ENCODE peak calls at places on chromosome X, in five cellular contexts. B is mesenchymal stem cell, L is fibroblast of lung, A is GM23248, J is HCT116. X is an unnamed sample.

GRCh38 chrX:72020204-72020603 is 109.6 kb downstream of the NHSL2 start:
- DNase-seq in L (peak; percentile 26), A (no peak), B (no peak), J (no peak), X (no peak)

GRCh38 chrX:34624416-34624815 is 32.7 kb downstream of the TMEM47 start:
- DNase-seq in L (peak; percentile 1), A (peak; percentile 12), J (no peak), B (no peak), X (no peak)

GRCh38 chrX:71291381-71291780 is 7.9 kb downstream of the NONO start:
- DNase-seq in L (peak; percentile 70), A (no peak), B (peak; percentile 33), J (no peak), X (no peak)

GRCh38 chrX:143683486-143683885 is 37.1 kb downstream of the SPANXN2 start:
- DNase-seq in A (no peak), J (no peak), L (no peak), B (no peak), X (no peak)

GRCh38 chrX:66601522-66601921 is 37.4 kb downstream of the EDA2R start:
- DNase-seq in B (no peak), A (no peak), L (no peak), J (no peak), X (no peak)

GRCh38 chrX:119672252-119672825 is 20.6 kb downstream of the SEPTIN6 start:
- DNase-seq in L (peak; percentile 61), B (no peak), J (no peak), A (no peak), X (no peak)

GRCh38 chrX:50536955-50537354 is 66.3 kb upstream of the DGKK start:
- DNase-seq in A (no peak), B (no peak), L (no peak), J (no peak), X (no peak)

GRCh38 chrX:50198348-50198747 is 2.5 kb downstream of the AKAP4 start:
- DNase-seq in J (no peak), B (no peak), A (no peak), L (no peak), X (no peak)

GRCh38 chrX:129116651-129117050 is 406.6 kb downstream of the SMARCA1 start:
- DNase-seq in A (no peak), L (no peak), B (no peak), J (no peak), X (no peak)

GRCh38 chrX:19443886-19444530 is 71.3 kb downstream of the MAP3K15 start:
- DNase-seq in A (no peak), L (no peak), J (no peak), B (no peak), X (no peak)

DNA sequence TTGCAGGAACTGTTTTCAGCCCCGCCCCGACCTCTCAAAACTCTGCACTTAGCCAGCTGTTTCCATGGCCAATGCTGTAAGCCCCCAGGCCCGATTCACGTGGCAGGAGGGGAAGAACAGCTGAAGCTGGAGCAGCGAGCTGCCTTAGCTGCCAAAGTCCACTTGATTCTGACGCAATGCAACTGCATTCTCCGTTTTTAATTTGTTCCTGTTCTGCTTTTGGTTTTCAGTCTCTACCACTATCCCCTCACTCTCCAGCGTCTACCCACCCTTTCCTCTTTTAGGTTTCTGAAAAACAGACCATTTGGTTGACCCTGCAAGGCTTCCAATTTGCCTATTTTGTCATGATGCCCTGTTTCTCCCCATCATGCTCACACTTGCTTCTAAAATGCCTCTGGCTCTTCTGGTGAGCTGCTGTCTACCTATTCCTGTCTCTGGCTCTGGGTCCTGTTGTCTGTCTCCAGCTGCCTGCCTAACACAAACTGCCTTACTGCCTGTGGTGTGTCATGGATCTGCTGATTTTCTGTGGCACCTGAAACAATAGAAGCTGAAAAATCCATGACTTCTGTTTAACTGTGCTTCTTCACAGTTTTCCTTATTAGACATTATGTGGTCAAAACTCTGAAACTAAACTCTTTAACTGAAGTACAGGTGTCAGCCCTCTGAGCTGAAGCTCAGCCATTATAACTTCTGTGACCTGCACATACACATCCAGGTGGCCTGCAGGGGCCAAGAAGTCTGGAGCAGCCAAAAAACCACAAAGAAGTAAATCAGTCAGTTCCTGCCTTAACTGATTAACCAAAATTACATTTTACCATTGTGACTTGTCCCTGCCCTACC is 160.5 kb upstream of the AGTR2 start:
- DNase-seq in B (no peak), L (no peak), J (no peak), A (no peak), X (no peak)
- H3K27ac ChIP-seq in B (no peak overlapping the region), L (no peak overlapping the region), J (no peak overlapping the region), A (no peak overlapping the region), X (no peak overlapping the region)

GRCh38 chrX:45851434-45851991 is 650.8 kb upstream of the DIPK2B start:
- DNase-seq in J (peak; percentile 49), B (peak; percentile 22), L (no peak), A (peak; percentile 48), X (peak; percentile 52)
- H3K9ac ChIP-seq in J (peak overlapping the region; percentile 93), B (peak overlapping the region; percentile 91), L (peak overlapping the region; percentile 23), A (peak overlapping the region; percentile 66), X (peak overlapping the region; percentile 90)

GRCh38 chrX:154358011-154358410 is 16.4 kb downstream of the FLNA start:
- DNase-seq in B (no peak), J (no peak), A (no peak), L (no peak), X (no peak)

GRCh38 chrX:154358829-154359228 is 15.6 kb downstream of the FLNA start:
- DNase-seq in L (no peak), B (no peak), A (no peak), J (no peak), X (no peak)

GRCh38 chrX:154356596-154356995 is 17.8 kb downstream of the FLNA start:
- DNase-seq in J (no peak), B (no peak), A (no peak), L (no peak), X (no peak)

GRCh38 chrX:154355776-154356140 is 18.7 kb downstream of the FLNA start:
- DNase-seq in B (no peak), J (no peak), L (no peak), A (no peak), X (no peak)

GRCh38 chrX:154357205-154357604 is 17.2 kb downstream of the FLNA start:
- DNase-seq in B (no peak), L (no peak), J (no peak), A (no peak), X (no peak)
- H2AFZ ChIP-seq in B (no peak overlapping the region), L (no peak overlapping the region), J (no peak overlapping the region), A (no peak overlapping the region), X (no peak overlapping the region)

DNA sequence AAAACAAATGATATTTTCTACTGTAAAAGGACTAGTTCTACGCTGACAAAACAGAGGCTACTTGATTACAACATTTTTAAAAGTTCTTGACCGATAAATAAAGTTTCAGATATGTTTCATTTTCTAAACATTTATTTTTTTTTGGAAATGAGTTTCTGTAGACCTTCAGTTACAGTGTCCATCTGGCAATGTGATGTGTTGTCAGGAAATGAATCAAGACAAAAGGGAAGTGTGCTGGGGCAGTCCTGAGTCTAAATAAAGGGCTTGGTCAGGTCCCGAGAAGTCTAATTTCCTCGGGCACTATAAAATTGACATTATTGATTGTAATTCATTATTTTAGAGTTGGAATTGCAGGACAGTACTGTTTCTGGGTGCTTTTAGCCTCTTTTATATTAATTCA is 57.0 kb upstream of the FTHL17 start:
- DNase-seq in J (no peak), B (no peak), A (no peak), L (no peak), X (no peak)
- H3K27ac ChIP-seq in J (no peak overlapping the region), B (no peak overlapping the region), A (no peak overlapping the region), L (no peak overlapping the region), X (no peak overlapping the region)

DNA sequence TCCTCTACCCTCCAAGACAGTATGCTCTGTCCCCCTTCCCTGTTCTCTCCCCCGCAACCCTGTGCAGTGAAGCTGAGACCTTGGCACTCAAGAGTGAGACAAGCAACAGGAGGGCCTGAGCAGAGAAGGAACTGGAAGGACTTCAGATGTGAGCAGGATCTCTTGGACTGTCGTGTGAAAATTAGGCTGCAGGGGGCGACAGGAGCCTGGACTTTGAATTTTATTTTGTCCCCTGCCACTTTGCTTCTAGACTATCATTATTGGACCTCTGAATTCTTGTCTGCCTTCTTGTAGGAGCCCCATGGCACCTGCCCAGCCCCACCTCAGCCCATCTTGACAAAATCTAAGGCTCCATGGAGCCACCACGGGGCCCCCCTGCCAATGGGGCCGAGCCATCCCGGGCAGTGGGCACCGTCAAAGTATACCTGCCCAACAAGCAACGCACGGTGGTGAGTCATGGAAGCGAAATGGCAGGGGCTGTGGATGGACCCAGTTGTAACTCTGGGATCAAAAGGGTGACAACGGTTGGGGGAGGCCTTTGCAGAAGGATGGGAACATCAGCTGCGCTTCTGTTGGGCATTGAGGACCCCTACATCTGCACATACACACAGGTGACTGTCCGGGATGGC is 1.7 kb downstream of the ARAF start:
- DNase-seq in L (no peak), A (peak; percentile 48), J (no peak), B (peak; percentile 47), X (no peak)
- H3K9ac ChIP-seq in L (no peak overlapping the region), A (no peak overlapping the region), J (no peak overlapping the region), B (peak overlapping the region; percentile 16), X (no peak overlapping the region)

DNA sequence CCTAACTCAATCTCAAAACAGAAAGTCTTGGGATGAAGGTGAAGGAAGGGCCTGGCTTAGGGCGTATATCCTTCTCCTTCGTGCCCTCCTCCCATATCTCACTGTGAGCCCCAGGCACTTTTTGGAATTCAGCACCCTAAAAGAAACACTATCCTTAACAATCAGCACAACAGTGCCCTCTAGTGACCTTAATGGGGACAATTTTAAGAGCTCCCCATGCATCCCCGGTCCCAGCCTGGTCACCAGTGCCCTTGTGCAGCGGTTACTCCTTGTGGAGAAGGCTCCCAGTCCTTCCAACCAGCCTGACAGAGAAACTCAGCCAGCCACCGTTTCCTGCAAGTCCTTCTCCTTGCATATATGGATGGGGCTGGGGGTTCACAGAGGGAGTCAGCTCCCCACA is 4.2 kb downstream of the PAK3 start:
- DNase-seq in A (peak; percentile 36), B (peak; percentile 19), L (peak; percentile 23), J (peak; percentile 10), X (no peak)
- H2AFZ ChIP-seq in A (no peak overlapping the region), B (no peak overlapping the region), L (no peak overlapping the region), J (no peak overlapping the region), X (no peak overlapping the region)